ENCODE peak calls at places on chromosomes 6 and 20, in six cellular contexts. B, R, H, D, U and G are unnamed samples. For H3K9me3, the result is how much of the 10 kb centered on the place peaks cover.

GRCh38 chr6:148107911-148108310 is 234.7 kb upstream of the SASH1 start:
- DNase-seq in B (no peak), R (no peak), H (no peak), D (no peak), U (no peak), G (no peak)

GRCh38 chr20:56353356-56353755 is 5.4 kb upstream of the FAM210B start:
- DNase-seq in B (no peak), R (no peak), H (no peak), D (no peak), U (no peak), G (no peak)

GRCh38 chr6:49030621-49031020 is 432.4 kb downstream of the MMUT start:
- DNase-seq in B (no peak), R (no peak), H (no peak), D (no peak), U (no peak), G (no peak)

GRCh38 chr20:58160451-58161051 is 67.9 kb downstream of the ANKRD60 start:
- DNase-seq in B (no peak), R (no peak), H (peak), D (no peak), U (no peak), G (no peak)

GRCh38 chr6:37980222-37980595 is 160.7 kb downstream of the ZFAND3 start:
- DNase-seq in B (no peak), R (no peak), H (no peak), D (no peak), U (no peak), G (no peak)

GRCh38 chr6:109369724-109370123 is 12.5 kb downstream of the CD164 start:
- DNase-seq in B (no peak), R (no peak), H (no peak), D (no peak), U (no peak), G (no peak)

GRCh38 chr6:41785689-41786450 is 1.6 kb upstream of the TOMM6 start:
- DNase-seq in B (peak), R (peak), H (no peak), D (no peak), U (no peak), G (peak)

GRCh38 chr20:41205313-41205712 is 68.0 kb downstream of the PLCG1 start:
- DNase-seq in B (no peak), R (no peak), H (no peak), D (peak), U (no peak), G (no peak)

GRCh38 chr6:37831457-37831856 is 11.9 kb downstream of the ZFAND3 start:
- DNase-seq in B (no peak), R (no peak), H (no peak), D (no peak), U (no peak), G (no peak)

GRCh38 chr20:57164872-57165271 is 101.6 kb downstream of the BMP7 start:
- DNase-seq in B (no peak), R (no peak), H (no peak), D (no peak), U (peak), G (no peak)

GRCh38 chr6:104766601-104767000 is 93.1 kb downstream of the HACE1 start:
- DNase-seq in B (no peak), R (no peak), H (no peak), D (no peak), U (no peak), G (no peak)

GRCh38 chr6:89350281-89351037 is 2.1 kb downstream of the UBE2J1 start:
- DNase-seq in B (no peak), R (no peak), H (no peak), D (no peak), U (no peak), G (no peak)

GRCh38 chr6:33313105-33313708 is 671 bp downstream of the TAPBP start:
- DNase-seq in B (peak), R (peak), H (peak), D (peak), U (peak), G (peak)

GRCh38 chr20:19974621-19975435 is 42.3 kb upstream of the NAA20 start:
- DNase-seq in B (peak), R (peak), H (peak), D (peak), U (peak), G (peak)

GRCh38 chr20:50652702-50653294 is 38.5 kb downstream of the RIPOR3 start:
- DNase-seq in B (no peak), R (no peak), H (peak), D (no peak), U (no peak), G (no peak)

GRCh38 chr6:158715330-158716311 is 65.8 kb downstream of the SYTL3 start:
- DNase-seq in B (no peak), R (no peak), H (no peak), D (no peak), U (no peak), G (no peak)

GRCh38 chr20:5996765-5997164 is 46.3 kb downstream of the MCM8 start:
- DNase-seq in B (no peak), R (no peak), H (no peak), D (no peak), U (no peak), G (no peak)

GRCh38 chr6:109291893-109292292 is 90.4 kb downstream of the CD164 start:
- DNase-seq in B (no peak), R (no peak), H (no peak), D (no peak), U (no peak), G (no peak)

GRCh38 chr6:3120765-3121089 is 2.2 kb downstream of the BPHL start:
- DNase-seq in B (no peak), R (no peak), H (no peak), D (no peak), U (no peak), G (no peak)

GRCh38 chr6:156780117-156780641 is 3.0 kb downstream of the ARID1B start:
- DNase-seq in B (peak), R (peak), H (peak), D (no peak), U (no peak), G (peak)

GRCh38 chr6:31128093-31128676 is 7.9 kb upstream of the CDSN start:
- DNase-seq in B (peak), R (peak), H (peak), D (no peak), U (no peak), G (peak)

GRCh38 chr6:5626727-5627426 is 365.6 kb downstream of the FARS2 start:
- DNase-seq in B (no peak), R (no peak), H (no peak), D (no peak), U (no peak), G (no peak)

GRCh38 chr6:140051521-140052455 is 677.3 kb upstream of the CITED2 start:
- DNase-seq in B (no peak), R (no peak), H (peak), D (no peak), U (no peak), G (no peak)

GRCh38 chr6:26311385-26312095 is 53.5 kb upstream of the BTN3A2 start:
- DNase-seq in B (no peak), R (peak), H (peak), D (no peak), U (no peak), G (peak)

GRCh38 chr6:22888147-22888831 is 318.9 kb downstream of the HDGFL1 start:
- DNase-seq in B (no peak), R (no peak), H (no peak), D (no peak), U (no peak), G (no peak)

GRCh38 chr6:136791296-136792065 is 796 bp downstream of the MAP3K5 start:
- DNase-seq in B (peak), R (peak), H (peak), D (peak), U (peak), G (peak)

GRCh38 chr6:7243188-7243942 is 69.6 kb downstream of the SSR1 start:
- DNase-seq in B (peak), R (peak), H (peak), D (no peak), U (no peak), G (peak)

GRCh38 chr6:30530013-30530412 is 26.3 kb downstream of the GNL1 start:
- DNase-seq in B (no peak), R (no peak), H (no peak), D (no peak), U (no peak), G (no peak)

GRCh38 chr6:65569505-65569904 is 137.5 kb downstream of the EYS start:
- DNase-seq in B (no peak), R (no peak), H (no peak), D (no peak), U (no peak), G (no peak)

GRCh38 chr6:44004625-44005506 is 122.4 kb downstream of the MRPL14 start:
- DNase-seq in B (peak), R (peak), H (peak), D (peak), U (no peak), G (no peak)

GRCh38 chr6:144536079-144536478 is 250.9 kb downstream of the UTRN start:
- DNase-seq in B (no peak), R (no peak), H (no peak), D (no peak), U (no peak), G (no peak)

GRCh38 chr6:157579467-157580031 is 198.6 kb downstream of the ZDHHC14 start:
- DNase-seq in B (peak), R (no peak), H (no peak), D (no peak), U (no peak), G (no peak)

GRCh38 chr20:9597547-9597946 is 83.2 kb downstream of the LAMP5 start:
- DNase-seq in B (no peak), R (no peak), H (no peak), D (no peak), U (no peak), G (no peak)

GRCh38 chr6:159862103-159862502 is 28.7 kb upstream of the MAS1 start:
- DNase-seq in B (no peak), R (no peak), H (no peak), D (no peak), U (no peak), G (no peak)

GRCh38 chr6:1917628-1918371 is 308.1 kb downstream of the FOXC1 start:
- DNase-seq in B (no peak), R (peak), H (peak), D (no peak), U (no peak), G (no peak)

GRCh38 chr6:122495612-122496011 is 24.0 kb upstream of the SERINC1 start:
- DNase-seq in B (no peak), R (no peak), H (no peak), D (no peak), U (no peak), G (no peak)

GRCh38 chr6:122501475-122501874 is 29.9 kb upstream of the SERINC1 start:
- DNase-seq in B (no peak), R (no peak), H (no peak), D (no peak), U (no peak), G (no peak)
- H3K9me3 ChIP-seq in B (under half), R (under half), H (under half), D (under half), U (under half), G (under half)

DNA sequence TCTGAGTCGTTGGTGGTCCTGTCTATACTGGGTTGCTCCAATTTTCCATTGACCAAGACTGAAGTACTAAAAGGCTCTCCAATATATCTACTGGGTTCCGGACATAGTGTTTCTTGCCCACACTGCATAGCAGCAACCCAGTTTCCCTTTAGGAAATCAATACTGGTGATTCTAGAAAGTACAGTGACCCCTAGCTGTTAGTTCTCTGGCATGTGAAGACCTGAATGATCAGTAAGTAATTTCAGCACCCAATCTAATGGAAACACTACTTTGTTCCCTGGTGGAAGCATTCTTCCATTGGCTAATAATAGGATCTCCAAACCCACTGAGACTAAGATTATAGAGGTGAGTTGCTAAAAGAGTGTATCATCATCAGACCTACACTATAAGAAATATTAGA is 40.8 kb upstream of the STMND1 start:
- DNase-seq in B (no peak), R (no peak), H (no peak), D (no peak), U (no peak), G (no peak)
- TF ChIP-seq CTCF in B (no peak), R (no peak), H (no peak), D (no peak), U (no peak), G (no peak)

GRCh38 chr6:40042232-40042631 is 108.0 kb upstream of the MOCS1 start:
- DNase-seq in B (no peak), R (no peak), H (no peak), D (no peak), U (no peak), G (no peak)

GRCh38 chr6:40039042-40039441 is 104.8 kb upstream of the MOCS1 start:
- DNase-seq in B (no peak), R (no peak), H (no peak), D (no peak), U (no peak), G (no peak)

GRCh38 chr6:40037271-40037670 is 103.0 kb upstream of the MOCS1 start:
- DNase-seq in B (no peak), R (no peak), H (no peak), D (no peak), U (no peak), G (no peak)

GRCh38 chr6:40036186-40036585 is 101.9 kb upstream of the MOCS1 start:
- DNase-seq in B (no peak), R (no peak), H (no peak), D (no peak), U (no peak), G (no peak)

GRCh38 chr6:40038626-40039025 is 104.4 kb upstream of the MOCS1 start:
- DNase-seq in B (no peak), R (no peak), H (no peak), D (no peak), U (no peak), G (no peak)
- H3K9me3 ChIP-seq in B (under half), R (under half), H (under half), D (under half), U (under half), G (under half)

DNA sequence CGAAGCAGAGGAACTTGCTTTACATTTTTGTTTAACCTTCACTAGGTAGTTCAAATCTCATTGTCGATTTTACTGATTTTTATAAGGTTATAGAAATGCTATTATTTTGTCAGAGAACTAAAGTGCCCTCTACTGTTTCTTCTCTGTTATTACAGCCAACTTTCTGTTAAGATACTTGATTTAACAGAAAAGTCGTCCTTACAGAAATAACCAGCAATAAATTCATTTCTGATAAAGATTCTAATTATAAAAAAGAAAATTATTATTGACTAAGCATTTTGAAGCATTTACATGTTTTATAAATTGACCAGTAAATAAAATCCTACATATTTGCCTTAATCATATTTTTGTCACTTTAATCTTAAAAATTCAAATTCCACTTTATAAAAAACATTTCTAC is 60.8 kb downstream of the OGFRL1 start:
- DNase-seq in B (no peak), R (no peak), H (peak), D (no peak), U (no peak), G (no peak)
- TF ChIP-seq CTCF in B (peak), R (peak), H (peak), D (peak), U (peak), G (peak)

GRCh38 chr20:21709535-21709904 is 4.1 kb downstream of the PAX1 start:
- DNase-seq in B (no peak), R (no peak), H (no peak), D (no peak), U (no peak), G (no peak)

GRCh38 chr20:21708738-21709534 is 3.5 kb downstream of the PAX1 start:
- DNase-seq in B (no peak), R (no peak), H (no peak), D (no peak), U (no peak), G (no peak)

GRCh38 chr20:21710341-21710740 is 4.9 kb downstream of the PAX1 start:
- DNase-seq in B (no peak), R (no peak), H (no peak), D (no peak), U (no peak), G (no peak)

GRCh38 chr20:21712443-21713059 is 7.1 kb downstream of the PAX1 start:
- DNase-seq in B (no peak), R (no peak), H (no peak), D (no peak), U (no peak), G (no peak)

DNA sequence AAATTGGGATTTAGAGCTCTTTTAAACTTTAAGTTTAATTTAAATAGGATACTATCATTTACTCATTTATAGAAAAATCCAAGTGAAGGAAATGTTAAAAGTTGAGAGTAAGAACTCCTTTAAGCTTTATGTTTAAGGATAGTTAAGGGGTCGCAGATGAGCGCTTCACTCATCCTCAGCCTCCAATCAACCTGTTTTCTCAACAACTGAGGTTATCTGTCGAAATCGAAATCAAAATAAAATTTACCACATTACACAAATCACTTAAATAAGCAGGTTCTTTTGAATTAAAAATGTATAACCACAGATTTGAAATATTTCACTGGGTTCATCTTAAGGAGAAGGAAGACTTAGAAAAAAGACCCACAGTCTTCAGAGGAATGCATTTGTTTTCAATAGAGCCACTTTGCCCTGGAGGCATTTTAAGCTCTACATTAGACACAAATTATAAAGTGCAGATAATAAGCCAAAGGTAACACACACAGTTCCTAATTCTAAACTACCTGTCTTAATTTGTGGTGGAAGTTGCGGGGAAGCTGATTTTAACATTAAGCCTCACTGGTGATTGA is 5.5 kb downstream of the PAX1 start:
- DNase-seq in B (no peak), R (no peak), H (no peak), D (no peak), U (no peak), G (no peak)
- H3K9me3 ChIP-seq in B (under half), R (under half), H (under half), D (under half), U (under half), G (under half)

DNA sequence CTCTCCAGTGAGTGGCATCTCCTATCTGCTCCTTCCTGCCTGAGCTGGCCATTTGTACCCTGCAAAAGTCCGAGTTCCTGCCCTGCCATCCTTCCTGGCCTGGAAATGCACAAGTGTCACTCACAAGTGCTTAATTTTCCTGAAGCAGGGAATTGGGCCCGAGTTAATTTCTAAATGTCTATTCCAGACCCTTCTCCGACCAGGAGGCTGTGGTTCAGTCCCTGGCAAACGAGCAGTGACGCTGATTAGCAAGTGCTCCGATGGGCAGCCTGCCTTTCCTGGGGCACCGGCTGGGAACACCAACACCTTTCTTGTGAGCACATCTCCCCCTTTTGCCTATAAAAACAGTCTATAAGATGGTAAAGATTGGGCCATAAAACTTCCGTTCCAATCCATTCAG is 1.7 kb downstream of the SIRPA start:
- DNase-seq in B (no peak), R (no peak), H (no peak), D (peak), U (no peak), G (no peak)
- TF ChIP-seq CTCF in B (no peak), R (no peak), H (no peak), D (no peak), U (no peak), G (no peak)

GRCh38 chr6:168416531-168416930 is 24.5 kb upstream of the SMOC2 start:
- DNase-seq in B (no peak), R (no peak), H (no peak), D (no peak), U (no peak), G (no peak)
- H3K9me3 ChIP-seq in B (under half), R (under half), H (half or more), D (under half), U (under half), G (under half)